ENCODE peak calls at places on chromosomes 1 and 21, in six cellular contexts. N is pancreas; F is lower leg skin; R is CD8-positive, alpha-beta T cell; L is HFFc6; S is WERI-Rb-1. A is an unnamed sample.

GRCh38 chr1:221858758-221859157 is 116.9 kb upstream of the DUSP10 start:
- DNase-seq in N (no peak), F (peak), R (no peak), L (peak), S (no peak), A (no peak)

GRCh38 chr1:206839857-206840256 is 25.6 kb upstream of the IL20 start:
- DNase-seq in N (no peak), F (no peak), R (no peak), L (peak), S (no peak), A (no peak)

GRCh38 chr21:40905251-40905650 is 58.3 kb upstream of the DSCAM start:
- DNase-seq in N (no peak), F (no peak), R (no peak), L (no peak), S (no peak), A (no peak)

GRCh38 chr1:170337413-170337994 is 191.7 kb downstream of the NTMT2 start:
- DNase-seq in N (no peak), F (no peak), R (no peak), L (no peak), S (no peak), A (no peak)

GRCh38 chr1:82160903-82161302 is 360.2 kb downstream of the ADGRL2 start:
- DNase-seq in N (no peak), F (no peak), R (no peak), L (no peak), S (no peak), A (no peak)

GRCh38 chr1:165352442-165353293 is 3.8 kb downstream of the LMX1A start:
- DNase-seq in N (no peak), F (no peak), R (no peak), L (no peak), S (no peak), A (peak)

GRCh38 chr1:53439337-53440207 is 19.6 kb upstream of the DMRTB1 start:
- DNase-seq in N (no peak), F (no peak), R (no peak), L (no peak), S (no peak), A (no peak)

GRCh38 chr1:39104158-39105060 is 78.3 kb downstream of the NDUFS5 start:
- DNase-seq in N (no peak), F (no peak), R (no peak), L (no peak), S (peak), A (peak)

GRCh38 chr1:116531917-116532316 is 38.9 kb downstream of the CD58 start:
- DNase-seq in N (no peak), F (no peak), R (no peak), L (no peak), S (no peak), A (no peak)

GRCh38 chr1:180311011-180311730 is 81.1 kb downstream of the LHX4 start:
- DNase-seq in N (no peak), F (no peak), R (no peak), L (peak), S (no peak), A (no peak)

GRCh38 chr21:41851090-41851790 is 27.9 kb downstream of the PRDM15 start:
- DNase-seq in N (no peak), F (no peak), R (no peak), L (no peak), S (no peak), A (no peak)

GRCh38 chr1:76843821-76844448 is 23.3 kb upstream of the ST6GALNAC5 start:
- DNase-seq in N (no peak), F (no peak), R (no peak), L (no peak), S (no peak), A (no peak)

GRCh38 chr1:107531065-107531908 is 390.4 kb downstream of the NTNG1 start:
- DNase-seq in N (no peak), F (no peak), R (no peak), L (no peak), S (no peak), A (no peak)

GRCh38 chr1:178706467-178706866 is 18.6 kb upstream of the RALGPS2 start:
- DNase-seq in N (no peak), F (no peak), R (no peak), L (no peak), S (no peak), A (no peak)

GRCh38 chr1:228837817-228838716 is 102.8 kb downstream of the RHOU start:
- DNase-seq in N (peak), F (no peak), R (no peak), L (peak), S (no peak), A (no peak)

GRCh38 chr1:206001476-206001888 is 1.7 kb downstream of the RAB7B start:
- DNase-seq in N (no peak), F (peak), R (no peak), L (peak), S (peak), A (no peak)

GRCh38 chr1:31669786-31670582 is 25.3 kb upstream of the PEF1 start:
- DNase-seq in N (peak), F (peak), R (peak), L (no peak), S (peak), A (no peak)

GRCh38 chr1:170239445-170239844 is 93.7 kb downstream of the NTMT2 start:
- DNase-seq in N (no peak), F (peak), R (no peak), L (no peak), S (no peak), A (no peak)

GRCh38 chr1:10304295-10304694 is 93.9 kb downstream of the KIF1B start:
- DNase-seq in N (no peak), F (no peak), R (no peak), L (no peak), S (no peak), A (no peak)

GRCh38 chr1:234967121-234967520 is 161.5 kb downstream of the TOMM20 start:
- DNase-seq in N (no peak), F (no peak), R (no peak), L (no peak), S (no peak), A (no peak)

GRCh38 chr21:38486705-38487104 is 11.6 kb downstream of the ERG start:
- DNase-seq in N (no peak), F (no peak), R (no peak), L (no peak), S (no peak), A (no peak)

GRCh38 chr1:159211331-159212136 is 6.9 kb downstream of the ACKR1 start:
- DNase-seq in N (peak), F (no peak), R (no peak), L (no peak), S (peak), A (peak)

GRCh38 chr1:159009704-159010361 is at the start of gene IFI16:
- DNase-seq in N (no peak), F (peak), R (peak), L (peak), S (no peak), A (no peak)

GRCh38 chr1:161162052-161162451 is 2.8 kb downstream of the USP21 start:
- DNase-seq in N (no peak), F (no peak), R (no peak), L (no peak), S (no peak), A (no peak)

GRCh38 chr1:8763888-8764287 is 53.6 kb downstream of the RERE start:
- DNase-seq in N (no peak), F (no peak), R (no peak), L (no peak), S (peak), A (no peak)

GRCh38 chr1:54180666-54181360 is 19.0 kb downstream of the CYB5RL start:
- DNase-seq in N (no peak), F (no peak), R (no peak), L (no peak), S (peak), A (peak)

GRCh38 chr1:176843352-176844297 is 320.9 kb downstream of the ASTN1 start:
- DNase-seq in N (no peak), F (no peak), R (no peak), L (peak), S (peak), A (peak)

GRCh38 chr1:12113433-12114339 is 50.6 kb downstream of the TNFRSF8 start:
- DNase-seq in N (no peak), F (no peak), R (no peak), L (peak), S (no peak), A (no peak)

GRCh38 chr1:112956503-112957132 is 622 bp upstream of the SLC16A1 start:
- DNase-seq in N (no peak), F (peak), R (no peak), L (peak), S (peak), A (no peak)

GRCh38 chr1:112957133-112957812 is 1.3 kb upstream of the SLC16A1 start:
- DNase-seq in N (no peak), F (peak), R (peak), L (peak), S (peak), A (no peak)

GRCh38 chr1:112954059-112954458 is 1.9 kb downstream of the SLC16A1 start:
- DNase-seq in N (no peak), F (no peak), R (no peak), L (peak), S (no peak), A (no peak)

GRCh38 chr1:112954945-112955677 is 885 bp downstream of the SLC16A1 start:
- DNase-seq in N (peak), F (peak), R (peak), L (peak), S (peak), A (peak)

GRCh38 chr1:112955678-112956502 is at the start of gene SLC16A1:
- DNase-seq in N (peak), F (peak), R (peak), L (peak), S (peak), A (peak)
- TF ChIP-seq CTCF in N (no peak), F (no peak), R (no peak), L (peak), S (peak), A (no peak)

GRCh38 chr1:2311184-2312032 is 79.9 kb downstream of the MORN1 start:
- DNase-seq in N (no peak), F (no peak), R (peak), L (peak), S (peak), A (peak)
- TF ChIP-seq CTCF in N (no peak), F (no peak), R (peak), L (peak), S (peak), A (peak)

DNA sequence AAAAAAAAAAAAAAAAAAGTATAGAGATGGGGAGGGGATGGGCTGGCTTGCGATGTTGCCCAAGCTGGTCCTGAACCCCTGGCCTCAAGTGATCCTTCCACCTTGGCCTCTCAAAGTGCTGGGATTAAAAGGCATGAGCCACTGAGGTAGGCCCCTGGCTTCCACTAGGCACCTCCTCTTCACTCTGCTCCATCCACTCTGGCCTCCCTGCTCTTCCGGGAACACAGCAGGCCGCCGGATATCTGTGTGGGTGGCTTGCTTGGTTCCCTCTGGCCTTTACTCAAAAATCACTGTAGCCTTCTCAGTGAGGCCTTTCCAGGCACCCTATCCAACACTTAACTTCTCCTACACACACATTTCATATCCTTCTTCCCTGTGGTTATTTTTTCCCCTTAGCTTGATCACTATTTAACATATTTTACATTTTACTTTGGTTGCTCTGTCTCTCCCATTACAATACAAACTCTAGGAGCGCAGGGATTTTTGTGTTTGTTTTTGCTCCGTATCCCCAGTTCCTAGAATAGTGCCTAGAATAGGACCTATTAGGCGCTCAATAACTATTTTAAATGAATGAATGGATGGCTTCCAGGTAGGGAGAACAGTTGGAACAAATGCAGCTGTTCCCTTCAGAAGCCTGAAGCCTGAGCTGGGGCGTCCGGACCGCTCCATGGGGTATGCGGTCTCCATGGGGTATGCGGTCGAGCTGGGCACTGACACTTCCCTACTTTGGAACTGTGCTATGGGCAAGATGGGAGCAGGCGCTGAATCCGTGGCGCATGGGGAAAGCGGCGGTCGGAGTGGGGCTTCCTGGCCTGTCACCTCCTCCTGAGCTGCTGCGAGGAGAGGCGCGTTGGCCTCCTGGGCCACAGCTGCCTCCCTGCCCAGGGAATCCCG is 46.7 kb downstream of the H3-3A start:
- DNase-seq in N (no peak), F (peak), R (no peak), L (no peak), S (no peak), A (no peak)
- TF ChIP-seq CTCF in N (no peak), F (no peak), R (no peak), L (no peak), S (no peak), A (no peak)

GRCh38 chr21:14862794-14863720 is 201.7 kb downstream of the NRIP1 start:
- DNase-seq in N (no peak), F (no peak), R (no peak), L (no peak), S (no peak), A (no peak)
- TF ChIP-seq CTCF in N (peak), F (no peak), R (peak), L (peak), S (peak), A (peak)

DNA sequence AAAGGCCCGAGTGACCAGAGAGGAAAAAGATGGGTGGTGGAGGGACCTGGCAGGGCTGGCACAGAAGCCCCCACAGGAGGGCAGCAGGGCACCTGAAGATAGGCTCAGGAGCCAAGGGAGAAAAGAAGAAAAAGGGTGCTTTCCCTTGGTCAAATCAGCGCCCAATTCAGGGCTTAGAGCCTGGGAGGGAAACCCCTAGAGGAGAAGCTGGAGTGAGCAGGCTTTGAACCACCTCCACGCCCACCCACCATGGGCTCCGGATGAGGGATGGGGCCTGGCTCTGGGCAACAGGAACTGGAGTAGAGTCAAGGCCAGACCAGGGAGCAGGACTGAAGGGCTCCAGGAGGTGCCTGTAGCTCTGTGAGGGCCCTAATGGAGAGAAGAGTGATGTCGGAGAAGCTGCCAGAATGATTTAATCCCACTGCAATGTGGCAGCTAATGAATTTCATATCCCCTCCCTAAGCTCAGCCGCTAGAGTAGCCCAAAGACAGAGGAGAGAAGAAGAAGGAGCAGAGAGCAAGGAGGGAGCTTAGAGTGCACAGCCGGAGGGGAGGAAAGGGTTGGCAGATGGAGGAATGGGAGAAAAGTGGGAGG is 12.0 kb upstream of the PRELP start:
- DNase-seq in N (no peak), F (no peak), R (no peak), L (peak), S (peak), A (no peak)
- TF ChIP-seq CTCF in N (no peak), F (no peak), R (no peak), L (peak), S (peak), A (no peak)

DNA sequence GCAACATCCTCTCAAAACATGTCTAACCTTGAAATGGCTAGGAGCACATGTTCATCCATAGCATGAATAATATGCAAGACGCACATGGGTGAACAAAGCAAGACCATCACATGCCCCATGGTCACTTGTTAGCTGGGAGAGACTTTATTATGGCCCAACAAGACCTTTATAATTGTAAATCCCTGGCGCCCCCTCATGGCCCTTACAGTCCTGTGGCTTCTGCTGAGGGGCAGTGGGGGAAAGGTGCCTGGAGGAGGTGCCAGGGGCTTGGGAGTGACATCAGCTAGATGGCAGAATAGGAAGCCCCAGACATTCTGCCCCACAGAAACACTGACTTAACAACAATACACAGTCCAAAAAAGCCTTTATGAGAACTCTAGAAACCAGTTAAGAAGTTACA is 51.7 kb downstream of the CSMD2 start:
- DNase-seq in N (no peak), F (no peak), R (no peak), L (no peak), S (no peak), A (no peak)
- TF ChIP-seq CTCF in N (no peak), F (no peak), R (no peak), L (no peak), S (no peak), A (no peak)

GRCh38 chr1:153552335-153552734 is 3.3 kb upstream of the S100A3 start:
- DNase-seq in N (no peak), F (no peak), R (no peak), L (no peak), S (peak), A (no peak)
- TF ChIP-seq CTCF in N (no peak), F (no peak), R (no peak), L (peak), S (peak), A (no peak)

GRCh38 chr1:28291711-28292110 is 32.4 kb downstream of the SESN2 start:
- DNase-seq in N (no peak), F (no peak), R (no peak), L (no peak), S (no peak), A (no peak)

GRCh38 chr1:28297826-28298225 is 31.0 kb upstream of the MED18 start:
- DNase-seq in N (no peak), F (no peak), R (no peak), L (no peak), S (no peak), A (no peak)

GRCh38 chr1:28298438-28298837 is 30.4 kb upstream of the MED18 start:
- DNase-seq in N (no peak), F (no peak), R (no peak), L (no peak), S (no peak), A (no peak)

GRCh38 chr1:28295936-28296335 is 32.9 kb upstream of the MED18 start:
- DNase-seq in N (no peak), F (no peak), R (no peak), L (no peak), S (no peak), A (no peak)

GRCh38 chr1:28296401-28297220 is 32.2 kb upstream of the MED18 start:
- DNase-seq in N (peak), F (no peak), R (no peak), L (no peak), S (peak), A (peak)
- TF ChIP-seq CTCF in N (no peak), F (no peak), R (no peak), L (no peak), S (no peak), A (no peak)

GRCh38 chr1:37765937-37766664 is 1.2 kb upstream of the EPHA10 start:
- DNase-seq in N (no peak), F (no peak), R (no peak), L (no peak), S (peak), A (peak)
- TF ChIP-seq CTCF in N (no peak), F (no peak), R (no peak), L (no peak), S (peak), A (no peak)